ENCODE peak calls at places on chromosome 5, in five cellular contexts. B is stimulated activated CD4-positive, alpha-beta T cell treated with anti-CD3 and anti-CD28 coated beads, Interleukin-1b, Interleukin-23, amount 100 ng/mL, for 1 hour; M is T-cell; Y is activated CD4-positive, alpha-beta T cell treated with anti-CD3 and anti-CD28 coated beads, Interleukin-2, amount 50 U/mL, for 1 hour; W is left ventricle myocardium inferior. T is an unnamed sample.

GRCh38 chr5:80479713-80480112 is 8.2 kb upstream of the FAM151B start:
- DNase-seq in M (no peak), W (no peak), B (no peak), Y (no peak), T (no peak)

GRCh38 chr5:126373621-126374416 is 49.4 kb upstream of the GRAMD2B start:
- DNase-seq in M (peak), W (no peak), B (no peak), Y (no peak), T (peak)

GRCh38 chr5:143085319-143085917 is 315.2 kb downstream of the ARHGAP26 start:
- DNase-seq in Y (no peak), B (no peak), W (no peak), M (no peak), T (no peak)

GRCh38 chr5:32828492-32828891 is 117.4 kb downstream of the NPR3 start:
- DNase-seq in Y (no peak), M (no peak), W (no peak), B (no peak), T (no peak)

GRCh38 chr5:150333400-150333799 is 24.1 kb upstream of the TCOF1 start:
- DNase-seq in M (no peak), B (no peak), Y (no peak), W (no peak), T (no peak)

GRCh38 chr5:161002571-161003074 is 150.6 kb upstream of the ATP10B start:
- DNase-seq in B (no peak), W (no peak), M (no peak), Y (no peak), T (no peak)

GRCh38 chr5:104084896-104085295 is 522.3 kb upstream of the NUDT12 start:
- DNase-seq in B (no peak), W (no peak), Y (no peak), M (no peak), T (no peak)

GRCh38 chr5:37812365-37812764 is 27.5 kb downstream of the GDNF start:
- DNase-seq in B (no peak), Y (no peak), W (no peak), M (no peak), T (no peak)

GRCh38 chr5:172107606-172108005 is 80.4 kb downstream of the STK10 start:
- DNase-seq in M (no peak), Y (no peak), B (no peak), W (no peak), T (no peak)